ENCODE peak calls at places on chromosome 3, in four cellular contexts. N is HEK293T, X is HepG2, Q is K562. H is an unnamed sample.

GRCh38 chr3:130576571-130577266 is 59.7 kb downstream of the COL6A6 start:
- DNase-seq in X (no peak), Q (no peak), N (no peak), H (no peak)

GRCh38 chr3:39107874-39108308 is 411 bp downstream of the TTC21A start:
- DNase-seq in X (no peak), Q (no peak), N (no peak), H (no peak)

GRCh38 chr3:16848007-16848406 is 36.7 kb upstream of the PLCL2 start:
- DNase-seq in X (no peak), Q (no peak), N (no peak), H (no peak)

GRCh38 chr3:81643721-81644120 is 117.7 kb downstream of the GBE1 start:
- DNase-seq in X (peak), N (peak), Q (no peak), H (no peak)

GRCh38 chr3:148044141-148044540 is 635.0 kb downstream of the ZIC1 start:
- DNase-seq in X (no peak), N (no peak), Q (no peak), H (no peak)

GRCh38 chr3:4888913-4889846 is 90.1 kb upstream of the BHLHE40 start:
- DNase-seq in X (no peak), Q (no peak), N (no peak), H (peak)

GRCh38 chr3:111846717-111847116 is 12.3 kb upstream of the PHLDB2 start:
- DNase-seq in X (no peak), Q (no peak), N (no peak), H (no peak)

GRCh38 chr3:170598091-170598502 is 12.2 kb upstream of the SLC7A14 start:
- DNase-seq in Q (no peak), N (no peak), X (peak), H (no peak)

GRCh38 chr3:38127611-38128302 is 9.2 kb downstream of the ACAA1 start:
- DNase-seq in Q (no peak), N (no peak), X (no peak), H (no peak)

GRCh38 chr3:57221883-57222282 is 5.6 kb upstream of the APPL1 start:
- DNase-seq in Q (no peak), X (peak), N (no peak), H (no peak)

GRCh38 chr3:57227204-57227929 is at the start of gene APPL1:
- DNase-seq in N (peak), X (peak), Q (peak), H (peak)

GRCh38 chr3:57227930-57228733 is 603 bp downstream of the APPL1 start:
- DNase-seq in N (peak), Q (peak), X (no peak), H (no peak)

GRCh38 chr3:57226156-57226555 is 1.4 kb upstream of the APPL1 start:
- DNase-seq in X (no peak), Q (no peak), N (no peak), H (no peak)

GRCh38 chr3:57224856-57225255 is 2.7 kb upstream of the APPL1 start:
- DNase-seq in Q (no peak), N (no peak), X (no peak), H (no peak)
- TF ChIP-seq TARDBP in Q (no peak), N (no peak), X (no peak), H (no peak)

GRCh38 chr3:172753125-172753524 is 2.6 kb downstream of the ECT2 start:
- DNase-seq in N (no peak), X (no peak), Q (no peak), H (no peak)
- TF ChIP-seq TARDBP in N (no peak), X (no peak), Q (no peak), H (no peak)

GRCh38 chr3:58329922-58330413 is 2.7 kb upstream of the PXK start:
- DNase-seq in Q (no peak), N (no peak), X (no peak), H (no peak)

GRCh38 chr3:58334013-58334321 is 1.3 kb downstream of the PXK start:
- DNase-seq in N (no peak), Q (no peak), X (peak), H (no peak)

GRCh38 chr3:58331593-58332152 is 1.0 kb upstream of the PXK start:
- DNase-seq in X (no peak), N (no peak), Q (no peak), H (no peak)

GRCh38 chr3:58333206-58334012 is 717 bp downstream of the PXK start:
- DNase-seq in X (no peak), N (peak), Q (no peak), H (no peak)

GRCh38 chr3:58332575-58333179 is at the start of gene PXK:
- DNase-seq in N (peak), Q (peak), X (peak), H (no peak)
- TF ChIP-seq TARDBP in N (no peak), Q (no peak), X (peak), H (no peak)

GRCh38 chr3:190084983-190085382 is 35.7 kb downstream of the P3H2 start:
- DNase-seq in X (no peak), Q (no peak), N (no peak), H (no peak)
- TF ChIP-seq TARDBP in X (no peak), Q (no peak), N (no peak), H (no peak)

GRCh38 chr3:123618768-123619484 is 34.1 kb upstream of the HACD2 start:
- DNase-seq in X (no peak), Q (no peak), N (no peak), H (no peak)
- TF ChIP-seq TARDBP in X (no peak), Q (no peak), N (no peak), H (no peak)

GRCh38 chr3:29453278-29453961 is 172.5 kb downstream of the RBMS3 start:
- DNase-seq in Q (no peak), N (no peak), X (no peak), H (no peak)
- TF ChIP-seq TARDBP in Q (no peak), N (no peak), X (no peak), H (no peak)

DNA sequence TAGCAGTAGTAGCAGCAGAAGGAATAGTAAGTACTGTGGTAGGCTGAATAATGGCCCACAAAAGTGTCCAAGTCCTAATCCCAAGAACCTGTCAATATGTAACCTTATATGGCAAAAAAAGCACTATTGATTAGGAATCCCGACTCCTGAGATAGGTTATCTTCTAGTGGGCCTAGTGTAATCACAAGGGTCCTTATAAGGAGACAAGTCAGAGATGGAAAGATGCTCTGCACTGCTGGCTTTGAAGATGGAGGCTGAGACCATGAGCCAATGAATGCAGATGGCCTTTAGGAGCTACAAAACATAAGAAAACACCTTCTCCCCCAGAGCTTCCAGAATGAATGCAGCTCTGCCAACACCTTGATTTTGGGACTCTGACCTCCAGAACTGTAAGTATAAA is 36.0 kb downstream of the TIPARP start:
- DNase-seq in X (no peak), Q (no peak), N (no peak), H (no peak)
- TF ChIP-seq TARDBP in X (no peak), Q (no peak), N (no peak), H (no peak)

DNA sequence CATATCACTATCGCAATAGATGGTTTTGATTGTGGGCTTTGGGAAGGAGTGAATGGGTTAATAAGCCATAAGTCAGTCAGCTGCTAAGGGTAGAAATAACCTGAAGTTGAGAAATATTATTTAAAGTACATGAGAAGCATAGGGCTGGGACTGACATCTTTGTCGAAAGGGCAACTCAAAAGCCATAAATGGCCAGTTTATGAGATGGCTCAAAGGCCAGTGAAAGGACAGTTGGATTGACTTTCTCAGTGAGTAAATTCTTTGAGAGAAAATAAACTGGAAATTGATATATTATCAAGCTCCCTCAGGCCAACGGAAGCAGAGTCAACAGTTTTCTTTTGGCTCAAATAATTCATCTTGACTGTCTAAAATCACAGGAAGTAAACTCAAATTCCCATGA is 419.8 kb downstream of the NSUN3 start:
- DNase-seq in N (no peak), Q (no peak), X (no peak), H (no peak)
- TF ChIP-seq TARDBP in N (no peak), Q (no peak), X (no peak), H (no peak)

GRCh38 chr3:124243253-124243859 is 251.4 kb upstream of the ROPN1 start:
- DNase-seq in N (no peak), X (no peak), Q (no peak), H (no peak)

GRCh38 chr3:124250053-124250452 is 258.1 kb upstream of the ROPN1 start:
- DNase-seq in Q (no peak), X (no peak), N (no peak), H (no peak)

GRCh38 chr3:124246366-124246765 is 254.4 kb upstream of the ROPN1 start:
- DNase-seq in N (no peak), Q (no peak), X (no peak), H (no peak)

GRCh38 chr3:124246949-124247348 is 255.0 kb upstream of the ROPN1 start:
- DNase-seq in Q (peak), X (peak), N (peak), H (no peak)

GRCh38 chr3:124248471-124249028 is 256.6 kb upstream of the ROPN1 start:
- DNase-seq in N (no peak), X (no peak), Q (no peak), H (no peak)
- TF ChIP-seq TARDBP in N (no peak), X (no peak), Q (no peak), H (no peak)

GRCh38 chr3:193656878-193657282 is 63.9 kb downstream of the OPA1 start:
- DNase-seq in N (no peak), X (no peak), Q (no peak), H (no peak)
- TF ChIP-seq TARDBP in N (no peak), X (no peak), Q (no peak), H (no peak)

H was measured in GM12878.